ENCODE peak calls at places on chromosomes 3 and 15, in six cellular contexts. B is B cell; G is choroid plexus epithelial cell; P is CD4-positive, alpha-beta T cell; K is HFF-Myc; T is fibroblast of mammary gland. Z is an unnamed sample.

GRCh38 chr3:149385617-149386298 is 8.3 kb upstream of the TM4SF1 start:
- DNase-seq in P (no peak), G (no peak), B (no peak), K (no peak), T (no peak), Z (no peak)

GRCh38 chr3:61780455-61781239 is 219.3 kb downstream of the PTPRG start:
- DNase-seq in K (no peak), P (no peak), T (no peak), B (no peak), G (no peak), Z (no peak)

GRCh38 chr3:155743616-155744015 is 1.3 kb downstream of the PLCH1 start:
- DNase-seq in B (peak; percentile 27), T (no peak), P (no peak), G (no peak), K (no peak), Z (no peak)

GRCh38 chr15:36579792-36580431 is 486 bp downstream of the CDIN1 start:
- DNase-seq in P (peak; percentile 2), T (peak; percentile 40), K (no peak), B (peak; percentile 24), G (peak; percentile 28), Z (no peak)

GRCh38 chr3:195748661-195749060 is 27.9 kb downstream of the MUC20 start:
- DNase-seq in T (no peak), P (no peak), G (no peak), K (no peak), B (no peak), Z (no peak)

GRCh38 chr15:63019539-63020109 is 22.9 kb upstream of the TPM1 start:
- DNase-seq in T (peak; percentile 91), G (peak; percentile 94), B (no peak), K (peak; percentile 72), P (no peak), Z (no peak)

GRCh38 chr3:44554626-44555592 is at the start of gene ZKSCAN7:
- DNase-seq in P (peak; percentile 28), G (peak; percentile 53), K (no peak), B (peak; percentile 78), T (peak; percentile 49), Z (peak; percentile 89)

GRCh38 chr15:63860161-63860954 is 26.6 kb upstream of the HERC1 start:
- DNase-seq in K (no peak), T (no peak), G (no peak), P (peak; percentile 53), B (peak; percentile 50), Z (no peak)

GRCh38 chr15:28191832-28192231 is 92.7 kb upstream of the OCA2 start:
- DNase-seq in T (peak; percentile 44), B (no peak), G (peak; percentile 87), K (peak; percentile 10), P (no peak), Z (no peak)
- TF ChIP-seq CTCF in T (peak; percentile 23), B (no peak), G (peak; percentile 60), K (peak; percentile 16), P (no peak), Z (peak; percentile 56)

GRCh38 chr3:52236424-52236886 is 2.5 kb downstream of the TWF2 start:
- DNase-seq in G (no peak), B (peak; percentile 9), T (no peak), K (no peak), P (no peak), Z (no peak)
- TF ChIP-seq CTCF in G (no peak), B (no peak), T (no peak), K (no peak), P (no peak), Z (no peak)

GRCh38 chr3:112464264-112464663 is 35.0 kb downstream of the BTLA start:
- DNase-seq in K (no peak), T (no peak), G (peak; percentile 47), B (no peak), P (no peak), Z (no peak)
- TF ChIP-seq CTCF in K (no peak), T (no peak), G (no peak), B (no peak), P (no peak), Z (no peak)

DNA sequence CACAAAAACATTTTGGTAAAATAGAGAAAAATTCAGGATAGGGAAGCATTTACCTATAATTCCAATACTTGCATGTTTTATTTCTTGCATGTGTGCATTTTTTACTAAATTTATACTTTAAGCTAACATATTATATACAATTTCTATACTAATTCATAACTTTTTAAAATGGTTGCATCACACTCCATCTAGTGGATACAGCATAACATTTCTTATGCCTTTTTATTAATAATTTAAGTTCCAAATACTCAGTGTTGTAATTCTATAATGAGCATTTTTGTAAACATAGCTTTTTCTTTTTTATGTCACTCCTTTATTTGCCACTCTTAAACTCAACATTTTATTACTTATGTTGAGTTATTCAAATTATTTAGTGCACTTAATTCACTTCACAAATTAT is 477.7 kb downstream of the ZBBX start:
- DNase-seq in K (no peak), P (no peak), G (peak; percentile 4), B (no peak), T (peak; percentile 4), Z (no peak)
- TF ChIP-seq CTCF in K (no peak), P (no peak), G (peak; percentile 31), B (no peak), T (peak; percentile 10), Z (peak; percentile 32)

DNA sequence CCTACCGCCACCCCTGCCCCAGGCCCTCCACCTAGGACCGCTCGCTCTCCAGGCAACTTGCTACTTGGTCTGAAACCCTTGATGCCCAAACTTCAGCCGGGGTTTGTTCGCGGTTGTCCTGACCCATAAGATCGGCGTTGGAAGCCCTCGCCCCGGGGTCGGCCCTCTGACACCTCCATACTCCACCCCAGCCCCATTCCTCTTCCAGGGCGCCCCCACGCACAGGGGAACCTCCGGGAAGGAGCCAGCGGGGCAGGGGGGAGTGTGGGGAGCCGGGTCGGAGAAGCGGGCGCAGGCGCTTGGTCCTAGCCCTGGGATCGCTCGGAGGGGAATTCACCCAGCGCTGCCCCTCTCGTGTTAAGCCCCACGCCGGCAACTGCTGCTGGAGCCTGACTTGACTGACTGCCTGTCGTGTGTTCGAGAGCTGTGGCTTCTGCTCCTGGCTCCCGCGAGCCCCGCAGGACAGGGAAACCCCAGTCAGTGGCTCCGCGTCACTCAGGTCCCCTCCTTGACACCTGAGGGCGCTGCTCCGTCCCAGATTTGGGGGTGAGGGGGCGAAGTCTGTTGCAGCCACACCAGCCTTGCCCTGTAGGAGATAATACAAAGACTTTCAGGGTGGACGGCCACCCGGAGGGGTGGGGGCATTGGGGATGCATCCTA is 675 bp downstream of the RYR3 start:
- DNase-seq in G (no peak), T (no peak), P (no peak), K (no peak), B (no peak), Z (no peak)
- TF ChIP-seq CTCF in G (no peak), T (no peak), P (no peak), K (no peak), B (no peak), Z (no peak)

GRCh38 chr3:124588036-124588435 is 142.2 kb upstream of the UMPS start:
- DNase-seq in K (no peak), G (no peak), B (no peak), P (no peak), T (no peak), Z (no peak)
- TF ChIP-seq CTCF in K (no peak), G (no peak), B (no peak), P (no peak), T (no peak), Z (no peak)

DNA sequence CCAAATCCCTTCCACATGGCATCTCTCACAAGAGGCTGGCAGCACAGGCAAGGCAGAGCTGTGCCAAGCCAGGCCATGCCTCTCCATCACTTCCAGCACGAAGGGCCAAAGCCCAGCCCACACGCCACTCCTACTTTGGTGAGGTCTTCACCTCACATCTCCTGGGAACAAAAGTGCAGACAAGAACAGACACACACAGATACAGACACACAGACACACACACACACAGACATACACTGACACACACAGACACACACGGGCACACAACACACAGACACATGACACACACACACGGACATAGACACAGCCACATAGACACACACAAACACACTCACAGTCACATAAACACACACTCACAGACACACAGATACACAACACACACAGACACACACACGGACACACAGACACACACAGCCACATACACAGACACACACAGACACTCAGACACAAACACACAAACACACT is 233.3 kb downstream of the UACA start:
- DNase-seq in T (no peak), G (no peak), B (no peak), K (no peak), P (no peak), Z (no peak)
- TF ChIP-seq CTCF in T (no peak), G (no peak), B (no peak), K (no peak), P (no peak), Z (no peak)

GRCh38 chr15:33007295-33007855 is 187.1 kb downstream of the FMN1 start:
- DNase-seq in P (no peak), K (no peak), G (peak; percentile 88), B (no peak), T (peak; percentile 67), Z (no peak)
- TF ChIP-seq CTCF in P (no peak), K (peak; percentile 14), G (peak; percentile 60), B (no peak), T (peak; percentile 46), Z (peak; percentile 54)

Z was measured in osteocyte.